ENCODE peak calls at places on chromosomes 7 and 10, in ten cellular contexts. N is kidney, X is fibroblast of lung, V is left ventricle myocardium inferior, R is GM12865, Z is psoas muscle, S is cardiac muscle cell, P is HL-60, D is astrocyte, W is GM13976. U is an unnamed sample.

GRCh38 chr7:122492007-122492406 is 187.5 kb upstream of the FEZF1 start:
- DNase-seq in P (no peak), W (no peak), N (no peak), Z (no peak), D (no peak), V (no peak), S (no peak), R (no peak), X (no peak), U (no peak)

GRCh38 chr7:50648076-50648475 is 82.9 kb upstream of the DDC start:
- DNase-seq in X (no peak), R (no peak), N (no peak), W (no peak), Z (no peak), D (no peak), V (no peak), P (no peak), S (no peak), U (no peak)

GRCh38 chr10:69486922-69487730 is 35.9 kb downstream of the TSPAN15 start:
- DNase-seq in W (no peak), X (no peak), D (no peak), Z (no peak), P (no peak), N (peak; percentile 81), R (no peak), V (peak; percentile 17), S (no peak), U (no peak)

GRCh38 chr7:1529383-1530116 is 952 bp upstream of the MAFK start:
- DNase-seq in R (no peak), S (no peak), D (no peak), V (no peak), N (peak; percentile 80), W (no peak), P (no peak), X (no peak), Z (peak; percentile 28), U (no peak)

GRCh38 chr7:143367972-143368371 is 5.5 kb upstream of the FAM131B start:
- DNase-seq in Z (no peak), P (no peak), V (no peak), D (no peak), S (no peak), W (no peak), X (no peak), R (no peak), N (peak; percentile 89), U (peak; percentile 93)

GRCh38 chr10:17655567-17656146 is 11.7 kb downstream of the STAM start:
- DNase-seq in Z (no peak), R (peak; percentile 76), P (peak; percentile 3), V (no peak), W (peak; percentile 60), N (no peak), D (peak; percentile 68), X (peak; percentile 75), S (no peak), U (peak; percentile 8)

GRCh38 chr10:93813507-93814465 is 56.0 kb downstream of the LGI1 start:
- DNase-seq in Z (peak; percentile 53), R (peak; percentile 63), X (peak; percentile 37), S (peak; percentile 48), D (peak; percentile 27), P (peak; percentile 24), V (peak; percentile 41), W (peak; percentile 21), N (peak; percentile 76), U (peak; percentile 61)

GRCh38 chr10:58660577-58661255 is 148.0 kb downstream of the BICC1 start:
- DNase-seq in D (peak; percentile 73), X (peak; percentile 77), N (no peak), V (no peak), S (peak; percentile 41), Z (no peak), R (no peak), W (no peak), P (no peak), U (no peak)

GRCh38 chr10:23343591-23344225 is 889 bp downstream of the C10orf67 start:
- DNase-seq in V (peak; percentile 70), W (peak; percentile 44), Z (peak; percentile 41), N (peak; percentile 93), R (no peak), D (peak; percentile 20), P (no peak), S (peak; percentile 71), X (peak; percentile 58), U (peak; percentile 81)

GRCh38 chr7:78435355-78435754 is 636.8 kb downstream of the PHTF2 start:
- DNase-seq in P (no peak), W (no peak), N (no peak), Z (no peak), S (no peak), D (no peak), V (no peak), R (no peak), X (no peak), U (no peak)

GRCh38 chr7:36677769-36678435 is 46.4 kb downstream of the AOAH start:
- DNase-seq in P (no peak), Z (no peak), S (no peak), R (no peak), V (no peak), D (no peak), X (no peak), N (no peak), W (peak; percentile 33), U (no peak)

DNA sequence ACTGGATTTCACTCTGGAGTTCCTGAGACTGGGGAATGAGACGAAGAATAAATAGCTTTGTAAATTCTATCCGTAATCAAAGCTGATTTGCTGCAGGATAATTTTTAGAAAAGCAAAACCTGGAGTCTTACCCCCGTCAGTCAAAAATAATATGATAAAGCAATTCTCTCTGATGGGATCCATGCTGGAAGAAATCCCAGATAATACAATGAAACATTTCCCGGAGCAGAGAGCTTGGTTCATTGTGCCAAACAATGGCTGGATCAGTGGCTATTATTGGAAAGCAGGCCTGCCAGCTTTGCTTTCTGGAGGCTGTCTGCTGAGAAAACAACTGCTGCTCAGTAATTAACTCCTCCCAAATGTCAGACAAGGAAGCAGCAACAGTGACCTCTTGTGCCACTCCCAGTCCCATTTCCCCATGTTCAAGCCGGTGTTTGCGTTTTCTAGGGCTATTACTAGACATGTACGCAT is 609.4 kb upstream of the PCDH15 start:
- DNase-seq in D (no peak), N (no peak), W (no peak), V (peak; percentile 36), R (no peak), P (no peak), X (peak; percentile 8), Z (peak; percentile 15), S (peak; percentile 1), U (peak; percentile 34)
- TF ChIP-seq CTCF in D (no peak), N (no peak), W (no peak), V (peak; percentile 55), R (no peak), P (no peak), X (no peak), Z (peak; percentile 30), S (no peak), U (no peak)

DNA sequence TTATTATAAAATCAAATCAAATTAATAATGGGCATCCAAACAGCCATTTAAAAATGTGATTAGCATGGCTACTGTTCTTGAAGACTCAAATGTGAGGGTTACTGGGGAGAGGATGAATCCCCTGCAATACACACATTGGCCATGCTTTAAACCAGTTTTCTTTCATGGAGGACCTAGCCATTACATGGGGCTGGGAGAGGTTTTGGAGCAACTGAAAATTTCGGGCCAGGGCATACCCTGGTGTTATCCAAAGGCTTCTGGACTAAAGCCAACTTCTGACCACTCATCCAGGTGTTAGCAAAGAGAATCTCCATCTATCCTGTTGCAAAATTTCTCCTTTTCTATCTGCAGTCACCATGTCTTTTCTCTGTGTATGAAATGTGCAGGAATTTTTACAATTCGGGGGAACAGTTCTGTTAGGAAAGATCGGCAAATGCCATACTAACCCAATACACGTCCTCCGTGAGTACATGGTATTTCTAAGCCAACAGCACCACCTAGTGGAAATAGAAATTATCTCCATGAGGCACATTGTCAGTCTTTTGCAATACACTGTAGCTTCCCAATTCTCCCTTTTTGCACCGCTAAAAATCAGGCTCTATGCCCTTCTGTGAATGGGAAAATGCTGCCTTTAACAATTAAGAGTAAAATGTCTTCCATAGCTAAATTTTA is 47.0 kb upstream of the ZNF107 start:
- DNase-seq in V (no peak), Z (no peak), S (peak; percentile 83), P (no peak), D (peak; percentile 34), X (peak; percentile 38), N (no peak), R (peak; percentile 41), W (no peak), U (peak; percentile 22)
- TF ChIP-seq CTCF in V (peak; percentile 77), Z (peak; percentile 75), S (peak; percentile 45), P (peak; percentile 13), D (peak; percentile 40), X (peak; percentile 42), N (peak; percentile 62), R (peak; percentile 17), W (no peak), U (peak; percentile 31)

DNA sequence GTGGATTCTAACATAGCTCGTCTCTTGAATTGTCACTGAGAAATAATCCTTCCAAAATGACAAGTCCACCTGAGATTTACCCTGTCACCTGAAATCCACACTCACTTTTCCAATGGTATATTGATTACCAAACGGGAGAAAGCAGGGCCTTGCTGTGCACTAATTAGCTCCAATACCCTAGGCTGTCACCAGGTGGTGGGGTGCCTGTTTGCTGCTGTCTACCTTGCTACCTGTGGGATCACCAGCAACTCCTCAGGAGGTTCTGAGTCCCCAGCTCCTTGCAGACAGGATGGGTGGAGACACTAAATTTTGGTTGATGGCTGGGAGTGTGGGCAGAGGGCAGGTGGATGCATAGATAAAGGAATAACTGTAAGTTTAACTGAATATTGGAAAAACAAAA is 237.2 kb upstream of the ZNF32 start:
- DNase-seq in P (no peak), S (no peak), R (peak; percentile 14), N (no peak), V (no peak), W (no peak), Z (no peak), D (no peak), X (no peak), U (peak; percentile 10)
- TF ChIP-seq CTCF in P (no peak), S (no peak), R (peak; percentile 35), N (no peak), V (no peak), W (no peak), Z (no peak), D (no peak), X (no peak), U (no peak)

GRCh38 chr10:68235111-68235510 is 3.2 kb upstream of the ATOH7 start:
- DNase-seq in X (no peak), S (no peak), Z (no peak), D (no peak), R (no peak), P (no peak), W (no peak), V (no peak), N (no peak), U (no peak)

GRCh38 chr10:68230268-68230667 is 1.6 kb downstream of the ATOH7 start:
- DNase-seq in R (no peak), D (no peak), V (no peak), S (no peak), W (no peak), P (no peak), N (no peak), Z (no peak), X (no peak), U (no peak)

GRCh38 chr10:68233045-68233444 is 1.1 kb upstream of the ATOH7 start:
- DNase-seq in P (no peak), S (no peak), V (no peak), N (no peak), W (no peak), Z (no peak), R (no peak), X (no peak), D (no peak), U (no peak)

GRCh38 chr10:68231916-68232315 is at the start of gene ATOH7:
- DNase-seq in V (no peak), X (no peak), W (no peak), Z (no peak), P (no peak), N (no peak), R (no peak), D (no peak), S (no peak), U (no peak)

GRCh38 chr10:68231106-68231901 is 609 bp downstream of the ATOH7 start:
- DNase-seq in W (peak; percentile 91), P (peak; percentile 38), S (peak; percentile 79), V (peak; percentile 63), R (peak; percentile 79), N (peak; percentile 84), X (peak; percentile 76), Z (peak; percentile 65), D (peak; percentile 64), U (peak; percentile 81)
- TF ChIP-seq CTCF in W (peak; percentile 20), P (no peak), S (peak; percentile 26), V (peak; percentile 37), R (peak; percentile 31), N (peak; percentile 28), X (peak; percentile 23), Z (peak; percentile 16), D (no peak), U (no peak)